ENCODE peak calls at places on chromosomes 11 and 22, in seven cellular contexts. H is HS-5; L is substantia nigra; S is CD4-positive, CD25-positive, alpha-beta regulatory T cell; T is activated naive CD4-positive, alpha-beta T cell treated with anti-CD3 and anti-CD28 coated beads, Interleukin-2, amount 10 ng/mL, durations not matched to agents 7 days and 5 days; V is NCI-H510A treated with DMSO at 0.1 percent for 48 hours; Q is activated T-cell treated with anti-CD3 and anti-CD28 coated beads, Interleukin-2, amount 50 U/mL, for 24 hours. J is an unnamed sample.

GRCh38 chr11:17075506-17075905 is 2.0 kb downstream of the RPS13 start:
- DNase-seq in H (no peak), L (no peak), S (no peak), T (no peak), V (no peak), Q (no peak), J (no peak)

GRCh38 chr11:93784935-93785360 is 866 bp downstream of the MED17 start:
- DNase-seq in H (no peak), L (no peak), S (no peak), T (no peak), V (peak), Q (no peak), J (no peak)

GRCh38 chr22:36156515-36157419 is 3.8 kb downstream of the APOL3 start:
- DNase-seq in H (peak), L (peak), S (peak), T (peak), V (no peak), Q (peak), J (peak)

GRCh38 chr11:35135222-35135621 is 3.7 kb upstream of the CD44 start:
- DNase-seq in H (no peak), L (no peak), S (no peak), T (no peak), V (no peak), Q (no peak), J (no peak)

GRCh38 chr11:65862941-65863888 is 3.0 kb downstream of the MUS81 start:
- DNase-seq in H (no peak), L (no peak), S (no peak), T (no peak), V (no peak), Q (no peak), J (no peak)

GRCh38 chr11:62127426-62127825 is 3.6 kb downstream of the INCENP start:
- DNase-seq in H (no peak), L (no peak), S (no peak), T (no peak), V (no peak), Q (no peak), J (no peak)

GRCh38 chr11:76770642-76771445 is 12.3 kb upstream of the TSKU start:
- DNase-seq in H (peak), L (no peak), S (no peak), T (no peak), V (no peak), Q (no peak), J (no peak)

GRCh38 chr11:76670475-76671235 is at the start of gene LRRC32:
- DNase-seq in H (no peak), L (no peak), S (peak), T (peak), V (no peak), Q (peak), J (peak)

GRCh38 chr22:23315341-23315917 is 135.1 kb downstream of the BCR start:
- DNase-seq in H (no peak), L (peak), S (peak), T (peak), V (peak), Q (peak), J (peak)

GRCh38 chr22:20571531-20572007 is 64.2 kb downstream of the MED15 start:
- DNase-seq in H (no peak), L (no peak), S (peak), T (peak), V (no peak), Q (peak), J (peak)

GRCh38 chr22:36881504-36882245 is 20.9 kb downstream of the NCF4 start:
- DNase-seq in H (no peak), L (no peak), S (no peak), T (no peak), V (no peak), Q (no peak), J (no peak)

GRCh38 chr11:33735426-33736147 is 636 bp downstream of the CD59 start:
- DNase-seq in H (no peak), L (no peak), S (peak), T (peak), V (no peak), Q (peak), J (peak)

GRCh38 chr22:45448431-45448830 is 34.9 kb downstream of the RIBC2 start:
- DNase-seq in H (no peak), L (no peak), S (no peak), T (no peak), V (no peak), Q (no peak), J (no peak)

GRCh38 chr11:14617241-14618027 is 26.2 kb upstream of the PDE3B start:
- DNase-seq in H (no peak), L (no peak), S (no peak), T (no peak), V (no peak), Q (no peak), J (no peak)

GRCh38 chr11:125413226-125413625 is 82.8 kb downstream of the FEZ1 start:
- DNase-seq in H (no peak), L (no peak), S (no peak), T (no peak), V (no peak), Q (no peak), J (no peak)

GRCh38 chr22:34722901-34723300 is 343.1 kb upstream of the ISX start:
- DNase-seq in H (no peak), L (no peak), S (no peak), T (no peak), V (no peak), Q (no peak), J (no peak)

GRCh38 chr22:19035474-19036228 is 86.6 kb downstream of the DGCR2 start:
- DNase-seq in H (no peak), L (no peak), S (no peak), T (no peak), V (peak), Q (no peak), J (no peak)

GRCh38 chr22:44204937-44205712 is 24.4 kb downstream of the PARVG start:
- DNase-seq in H (no peak), L (no peak), S (no peak), T (no peak), V (no peak), Q (no peak), J (peak)

GRCh38 chr11:74676596-74676995 is 54.6 kb downstream of the CHRDL2 start:
- DNase-seq in H (no peak), L (no peak), S (no peak), T (no peak), V (no peak), Q (no peak), J (no peak)

J was measured in naive B cell.